ENCODE peak calls at places on chromosomes 16 and 17, in ten cellular contexts. T, L, U, S, Q, N, I, E, D and F are unnamed samples. For H3K4me1, the result is how much of the 10 kb centered on the place peaks cover.

GRCh38 chr16:57479043-57479421 is 7.3 kb downstream of the DOK4 start:
- DNase-seq in T (no peak), L (no peak), U (no peak), S (no peak), Q (peak), N (no peak), I (no peak), E (no peak), D (no peak), F (no peak)

GRCh38 chr16:188674-189073 is 8.4 kb downstream of the HBQ1 start:
- DNase-seq in T (no peak), L (no peak), U (no peak), S (peak), Q (no peak), N (no peak), I (peak), E (no peak), D (no peak), F (no peak)

GRCh38 chr17:35795007-35795870 is at the start of gene MMP28:
- DNase-seq in T (peak), L (peak), U (peak), S (peak), Q (no peak), N (no peak), I (no peak), E (peak), D (peak), F (no peak)

GRCh38 chr17:58189436-58190146 is 2.9 kb upstream of the EPX start:
- DNase-seq in T (peak), L (no peak), U (peak), S (no peak), Q (no peak), N (peak), I (no peak), E (peak), D (peak), F (no peak)

GRCh38 chr16:4892356-4893102 is 44.4 kb downstream of the PPL start:
- DNase-seq in T (peak), L (no peak), U (no peak), S (no peak), Q (no peak), N (peak), I (no peak), E (no peak), D (no peak), F (no peak)

GRCh38 chr17:63946440-63947363 is 14.6 kb upstream of the CD79B start:
- DNase-seq in T (peak), L (peak), U (no peak), S (peak), Q (peak), N (peak), I (peak), E (peak), D (peak), F (no peak)

GRCh38 chr16:46911038-46911437 is 26.9 kb downstream of the GPT2 start:
- DNase-seq in T (no peak), L (no peak), U (no peak), S (no peak), Q (no peak), N (no peak), I (no peak), E (no peak), D (no peak), F (no peak)

GRCh38 chr16:48561960-48562393 is 48.0 kb downstream of the N4BP1 start:
- DNase-seq in T (peak), L (no peak), U (no peak), S (no peak), Q (no peak), N (no peak), I (no peak), E (no peak), D (peak), F (no peak)

GRCh38 chr16:2039286-2040030 is 8.2 kb downstream of the NTHL1 start:
- DNase-seq in T (peak), L (peak), U (no peak), S (no peak), Q (peak), N (peak), I (no peak), E (peak), D (peak), F (no peak)

GRCh38 chr16:83992624-83993023 is 24.6 kb downstream of the NECAB2 start:
- DNase-seq in T (peak), L (no peak), U (no peak), S (no peak), Q (no peak), N (peak), I (no peak), E (no peak), D (peak), F (no peak)

GRCh38 chr17:17439971-17440843 is 36.6 kb upstream of the MED9 start:
- DNase-seq in T (peak), L (peak), U (no peak), S (peak), Q (peak), N (peak), I (peak), E (peak), D (peak), F (peak)

GRCh38 chr17:17708301-17708700 is 27.0 kb downstream of the RAI1 start:
- DNase-seq in T (no peak), L (no peak), U (no peak), S (no peak), Q (no peak), N (no peak), I (no peak), E (no peak), D (no peak), F (no peak)

GRCh38 chr17:71409137-71409536 is 711.7 kb upstream of the SOX9 start:
- DNase-seq in T (no peak), L (no peak), U (no peak), S (no peak), Q (no peak), N (no peak), I (no peak), E (no peak), D (no peak), F (no peak)

GRCh38 chr16:49491111-49491670 is 117.6 kb downstream of the C16orf78 start:
- DNase-seq in T (no peak), L (no peak), U (peak), S (no peak), Q (no peak), N (no peak), I (no peak), E (no peak), D (no peak), F (no peak)

GRCh38 chr17:49624896-49625295 is 49.2 kb downstream of the NXPH3 start:
- DNase-seq in T (peak), L (no peak), U (peak), S (no peak), Q (no peak), N (no peak), I (no peak), E (no peak), D (peak), F (no peak)

DNA sequence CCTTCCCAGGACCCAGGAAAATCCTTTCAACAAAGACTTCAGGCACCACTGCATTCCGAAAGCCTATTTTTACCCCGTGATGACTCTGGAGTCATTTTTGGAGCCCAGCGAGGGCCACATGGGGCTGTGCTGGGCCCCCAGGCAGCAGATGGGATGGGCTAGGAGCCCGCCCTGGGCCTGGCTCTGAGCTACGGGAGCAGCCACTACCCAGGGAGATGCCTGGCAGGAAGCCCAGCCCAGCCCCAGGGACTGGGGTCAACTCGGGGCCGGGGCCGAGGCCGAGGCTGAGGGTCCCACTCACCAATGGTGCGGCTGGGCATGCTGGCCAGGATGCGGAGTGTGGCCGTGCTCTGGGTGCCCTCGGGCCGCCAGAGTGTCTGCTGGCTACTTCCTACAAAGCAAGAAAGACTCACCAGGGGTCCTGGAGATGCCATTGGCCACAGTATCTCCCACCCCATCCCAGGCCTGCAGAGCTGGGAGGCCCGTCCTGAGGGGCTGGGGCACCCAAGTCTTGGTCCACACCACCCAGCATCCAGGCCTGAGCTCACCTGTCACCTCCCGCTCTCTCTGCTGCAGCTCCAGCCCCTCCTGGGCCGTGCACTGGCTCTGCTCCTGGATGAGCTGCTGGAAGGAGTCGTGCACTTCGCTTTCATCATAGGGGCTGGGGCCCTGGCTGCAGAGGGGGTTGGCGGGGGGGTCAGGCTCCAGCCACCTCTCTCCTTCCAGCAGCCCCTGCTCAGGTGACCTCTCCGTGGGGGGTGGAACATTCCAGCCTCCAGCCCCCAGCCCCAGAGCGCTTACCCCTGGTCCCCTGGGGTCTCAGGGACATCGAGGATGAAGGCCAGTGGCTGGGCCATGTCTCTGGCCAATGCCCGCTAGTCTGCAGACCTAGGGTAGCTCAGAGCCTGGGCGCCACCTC is 2.3 kb downstream of the TMC6 start:
- DNase-seq in T (no peak), L (no peak), U (no peak), S (no peak), Q (no peak), N (no peak), I (peak), E (no peak), D (no peak), F (no peak)
- H3K4me1 ChIP-seq in T (under half), L (half or more), U (under half), S (half or more), Q (under half), N (under half), I (half or more), E (under half), D (under half), F (under half)

GRCh38 chr16:87853411-87854052 is 15.8 kb downstream of the SLC7A5 start:
- DNase-seq in T (peak), L (peak), U (peak), S (peak), Q (peak), N (peak), I (peak), E (peak), D (peak), F (no peak)
- H3K4me1 ChIP-seq in T (under half), L (under half), U (under half), S (under half), Q (half or more), N (under half), I (half or more), E (under half), D (under half), F (half or more)

DNA sequence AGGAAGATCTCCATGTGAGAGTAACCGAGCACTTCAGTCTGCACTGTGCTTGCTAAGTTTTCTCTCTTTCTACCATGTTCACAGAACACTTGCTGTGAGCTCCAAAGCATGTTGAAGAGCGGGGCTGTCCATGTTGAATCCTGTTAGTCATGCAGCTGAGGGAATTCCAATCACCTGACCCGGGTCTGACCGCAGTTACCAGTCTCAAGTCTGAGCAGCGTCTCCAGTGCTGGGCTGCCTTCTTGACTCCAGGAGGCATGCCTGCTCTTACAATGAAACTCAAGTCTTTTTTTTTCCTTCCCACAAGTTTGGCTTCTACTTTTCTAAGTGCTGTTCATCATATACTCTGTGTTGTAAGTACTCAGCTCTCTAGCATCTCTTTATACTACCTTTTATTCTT is 44.3 kb downstream of the HOXB1 start:
- DNase-seq in T (peak), L (no peak), U (no peak), S (no peak), Q (peak), N (no peak), I (no peak), E (no peak), D (no peak), F (no peak)
- H3K4me1 ChIP-seq in T (under half), L (under half), U (under half), S (under half), Q (under half), N (under half), I (under half), E (under half), D (under half), F (under half)

GRCh38 chr17:77480509-77481215 is 339.9 kb downstream of the SEC14L1 start:
- DNase-seq in T (no peak), L (no peak), U (no peak), S (no peak), Q (no peak), N (no peak), I (no peak), E (no peak), D (no peak), F (no peak)
- H3K4me1 ChIP-seq in T (half or more), L (half or more), U (under half), S (under half), Q (under half), N (under half), I (under half), E (under half), D (under half), F (under half)